ENCODE peak calls at places on chromosome 5, in four cellular contexts. N is IMR-90; F is CD8-positive, alpha-beta T cell; X is lung. S is an unnamed sample.

GRCh38 chr5:89417990-89418820 is 535.2 kb upstream of the MEF2C start:
- DNase-seq in F (no peak), N (no peak), X (no peak), S (no peak)

GRCh38 chr5:150571836-150572235 is 63.9 kb downstream of the NDST1 start:
- DNase-seq in N (no peak), X (no peak), F (no peak), S (no peak)

GRCh38 chr5:137997726-137998213 is 35.1 kb downstream of the FAM13B start:
- DNase-seq in N (peak), X (no peak), F (no peak), S (no peak)

GRCh38 chr5:154712518-154713437 is 42.4 kb upstream of the LARP1 start:
- DNase-seq in X (peak), N (no peak), F (no peak), S (peak)

GRCh38 chr5:76503929-76504328 is 100.8 kb downstream of the IQGAP2 start:
- DNase-seq in N (no peak), F (no peak), X (no peak), S (no peak)

GRCh38 chr5:123125953-123126352 is 36.9 kb downstream of the PRDM6 start:
- DNase-seq in N (peak), X (no peak), F (no peak), S (no peak)

GRCh38 chr5:132839426-132840301 is 9.2 kb upstream of the SHROOM1 start:
- DNase-seq in F (no peak), N (peak), X (no peak), S (no peak)

GRCh38 chr5:108324886-108325285 is 57.0 kb downstream of the FBXL17 start:
- DNase-seq in N (no peak), X (no peak), F (no peak), S (no peak)

GRCh38 chr5:38725419-38725865 is 120.4 kb upstream of the OSMR start:
- DNase-seq in F (no peak), X (no peak), N (no peak), S (no peak)

GRCh38 chr5:38726279-38726678 is 119.5 kb upstream of the OSMR start:
- DNase-seq in N (no peak), X (no peak), F (no peak), S (no peak)

GRCh38 chr5:38723423-38723822 is 122.4 kb upstream of the OSMR start:
- DNase-seq in N (no peak), X (no peak), F (no peak), S (no peak)

GRCh38 chr5:38722918-38723317 is 122.9 kb upstream of the OSMR start:
- DNase-seq in X (no peak), F (no peak), N (no peak), S (no peak)

GRCh38 chr5:38724301-38725030 is 121.3 kb upstream of the OSMR start:
- DNase-seq in F (no peak), X (no peak), N (peak), S (no peak)
- TF ChIP-seq CTCF in F (no peak), X (no peak), N (peak), S (no peak)

DNA sequence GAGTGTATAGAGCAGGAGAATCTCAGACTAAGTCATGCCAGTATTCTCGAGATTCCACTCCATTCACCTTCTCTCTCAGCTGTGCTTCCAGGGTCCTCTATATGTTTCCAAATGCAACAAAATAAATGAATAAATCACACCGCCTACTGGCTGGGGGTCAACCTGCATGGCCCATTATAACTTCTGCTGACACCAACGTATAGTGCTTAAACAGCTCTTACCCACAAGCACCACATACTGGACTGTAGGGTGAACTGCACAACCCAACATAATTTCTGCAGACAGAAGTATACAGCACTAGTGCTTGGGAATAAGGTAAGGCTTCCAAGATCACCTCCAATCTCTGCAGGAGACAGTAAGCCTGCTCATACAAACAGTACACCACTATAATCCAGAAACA is 33.1 kb upstream of the HTR4 start:
- DNase-seq in F (no peak), N (peak), X (no peak), S (no peak)
- TF ChIP-seq CTCF in F (no peak), N (peak), X (no peak), S (no peak)

DNA sequence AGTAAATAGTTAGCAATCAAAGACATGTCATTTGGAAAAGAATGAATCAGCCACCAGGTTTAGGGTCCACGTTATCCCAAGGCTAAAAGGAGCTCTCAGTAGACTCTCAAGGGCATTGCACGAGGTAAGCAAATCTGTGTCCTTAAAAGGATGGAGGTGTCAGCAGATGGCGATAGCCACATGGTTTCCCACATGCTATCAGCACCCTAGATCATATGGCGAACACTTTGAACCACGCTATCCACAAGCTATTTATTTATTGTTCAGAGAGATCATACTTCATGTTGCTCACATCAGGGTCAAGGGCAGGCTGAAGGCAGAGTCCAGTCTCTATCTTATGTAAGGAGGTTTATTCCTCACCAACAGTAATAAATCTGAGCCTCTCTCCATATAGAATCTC is 43.7 kb downstream of the CDH6 start:
- DNase-seq in F (no peak), N (peak), X (no peak), S (no peak)
- TF ChIP-seq CTCF in F (no peak), N (no peak), X (no peak), S (no peak)

GRCh38 chr5:169827769-169828168 is 152.5 kb downstream of the INSYN2B start:
- DNase-seq in F (no peak), X (no peak), N (peak), S (no peak)

GRCh38 chr5:169828385-169828784 is 151.9 kb downstream of the INSYN2B start:
- DNase-seq in N (no peak), F (no peak), X (no peak), S (no peak)

GRCh38 chr5:169832236-169832635 is 148.1 kb downstream of the INSYN2B start:
- DNase-seq in X (no peak), N (no peak), F (no peak), S (no peak)

GRCh38 chr5:169831331-169831730 is 149.0 kb downstream of the INSYN2B start:
- DNase-seq in N (peak), F (no peak), X (no peak), S (no peak)

GRCh38 chr5:169826618-169827017 is 153.7 kb downstream of the INSYN2B start:
- DNase-seq in X (no peak), N (no peak), F (no peak), S (no peak)
- TF ChIP-seq CTCF in X (no peak), N (no peak), F (no peak), S (no peak)

GRCh38 chr5:65213921-65214525 is 267.7 kb downstream of the ADAMTS6 start:
- DNase-seq in X (no peak), N (peak), F (no peak), S (no peak)
- TF ChIP-seq CTCF in X (no peak), N (peak), F (no peak), S (no peak)

GRCh38 chr5:61162010-61162831 is at the start of gene SMIM15:
- DNase-seq in X (peak), F (peak), N (peak), S (peak)
- TF ChIP-seq CTCF in X (no peak), F (no peak), N (no peak), S (no peak)

DNA sequence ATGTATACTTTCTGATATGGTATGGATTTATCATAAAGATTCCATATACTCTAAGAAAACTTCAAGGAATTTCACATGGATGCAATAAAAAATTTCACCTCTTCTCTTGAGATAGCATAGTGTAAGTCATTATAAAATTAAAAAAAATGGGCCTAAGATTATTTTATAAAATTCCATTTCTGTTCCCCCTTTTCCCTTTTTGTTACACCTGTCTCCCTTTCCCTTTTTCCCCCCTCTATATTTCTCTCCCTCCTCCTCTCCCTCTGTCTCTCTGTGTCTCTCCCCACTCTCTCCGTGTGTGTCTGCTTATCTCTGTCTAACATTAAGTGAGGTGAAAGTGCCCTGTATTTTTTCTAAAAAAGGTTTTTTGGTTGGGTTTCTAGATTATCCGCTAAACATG is 180.2 kb downstream of the NIPBL start:
- DNase-seq in X (no peak), N (no peak), F (no peak), S (no peak)
- TF ChIP-seq CTCF in X (no peak), N (no peak), F (no peak), S (no peak)

DNA sequence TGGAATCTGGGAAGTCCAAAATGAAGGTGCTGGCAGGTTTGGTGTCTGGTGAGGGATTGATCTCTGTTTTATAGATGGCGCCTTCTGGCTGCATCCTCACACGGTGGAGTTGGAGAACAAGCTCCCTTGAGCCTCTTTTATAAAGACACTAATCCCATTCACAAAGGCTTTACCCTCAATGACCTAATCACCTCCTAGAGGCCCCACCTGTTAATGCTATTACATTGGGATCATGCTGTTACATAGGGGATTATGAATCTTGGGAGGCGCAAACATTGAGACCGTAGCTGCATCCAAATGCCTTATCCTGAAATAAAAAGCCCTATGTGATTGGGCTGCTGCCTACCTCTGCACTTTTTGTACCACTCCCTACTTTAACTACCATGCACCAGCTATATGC is 197.1 kb upstream of the HMHB1 start:
- DNase-seq in F (no peak), X (no peak), N (no peak), S (no peak)
- TF ChIP-seq CTCF in F (no peak), X (no peak), N (no peak), S (no peak)

GRCh38 chr5:41151562-41151961 is 61.8 kb downstream of the C6 start:
- DNase-seq in X (no peak), N (no peak), F (no peak), S (no peak)
- TF ChIP-seq CTCF in X (no peak), N (no peak), F (no peak), S (no peak)

S was measured in pancreas.